ENCODE peak calls at places on chromosome 15, in five cellular contexts. L, J, P, H and T are unnamed samples.
A peak's percentile ranks its signal among the peaks of the same experiment; 100 is the strongest.

GRCh38 chr15:36130641-36131310 is 448.6 kb upstream of the CDIN1 start:
- DNase-seq in J (no peak), L (no peak), P (no peak), H (no peak), T (no peak)

GRCh38 chr15:56919708-56920637 is 1.5 kb downstream of the TCF12 start:
- DNase-seq in J (peak; percentile 25), L (peak; percentile 20), P (no peak), H (peak; percentile 81), T (no peak)

GRCh38 chr15:37071134-37071533 is 29.2 kb downstream of the MEIS2 start:
- DNase-seq in J (no peak), H (no peak), P (no peak), L (no peak), T (no peak)

GRCh38 chr15:58357529-58358476 is 74.0 kb upstream of the LIPC start:
- DNase-seq in P (no peak), J (peak; percentile 60), L (no peak), H (no peak), T (peak; percentile 76)

GRCh38 chr15:58839485-58839884 is 68.4 kb downstream of the MINDY2 start:
- DNase-seq in L (no peak), J (no peak), P (no peak), H (no peak), T (no peak)

GRCh38 chr15:80855206-80855605 is 76.0 kb downstream of the CEMIP start:
- DNase-seq in P (no peak), H (no peak), L (no peak), J (no peak), T (no peak)

GRCh38 chr15:48784756-48785155 is 26.1 kb downstream of the CEP152 start:
- DNase-seq in J (no peak), P (no peak), L (no peak), H (no peak), T (no peak)

GRCh38 chr15:70356919-70357318 is 259.2 kb upstream of the TLE3 start:
- DNase-seq in J (no peak), P (no peak), H (peak; percentile 8), L (no peak), T (no peak)

GRCh38 chr15:92226020-92226612 is 167.6 kb upstream of the ST8SIA2 start:
- DNase-seq in H (no peak), P (peak; percentile 25), J (no peak), L (peak; percentile 26), T (no peak)

GRCh38 chr15:81105521-81105920 is 28.5 kb upstream of the CFAP161 start:
- DNase-seq in L (no peak), H (no peak), J (no peak), P (no peak), T (no peak)

GRCh38 chr15:89104172-89104564 is 15.9 kb downstream of the ABHD2 start:
- DNase-seq in L (no peak), J (no peak), P (no peak), H (no peak), T (no peak)

GRCh38 chr15:38617831-38618230 is 53.2 kb upstream of the RASGRP1 start:
- DNase-seq in J (no peak), L (no peak), H (no peak), P (no peak), T (no peak)

GRCh38 chr15:25670025-25670554 is 193.0 kb downstream of the ATP10A start:
- DNase-seq in L (peak; percentile 51), J (no peak), P (peak; percentile 64), H (peak; percentile 86), T (no peak)

GRCh38 chr15:85702321-85703230 is 92.1 kb downstream of the KLHL25 start:
- DNase-seq in P (no peak), H (no peak), L (no peak), J (peak; percentile 25), T (no peak)

GRCh38 chr15:79970921-79971434 is at the start of gene BCL2A1:
- DNase-seq in P (no peak), J (peak; percentile 80), H (no peak), L (no peak), T (peak; percentile 83)

GRCh38 chr15:35043380-35044095 is 41.6 kb downstream of the NANOGP8 start:
- DNase-seq in H (no peak), P (no peak), J (no peak), L (no peak), T (no peak)

GRCh38 chr15:85692873-85693272 is 101.9 kb downstream of the KLHL25 start:
- DNase-seq in J (no peak), L (no peak), P (no peak), H (no peak), T (no peak)

GRCh38 chr15:42045211-42045615 is 24.4 kb upstream of the PLA2G4E start:
- DNase-seq in J (no peak), P (no peak), H (no peak), L (no peak), T (no peak)

GRCh38 chr15:66234798-66235197 is 18.8 kb downstream of the MEGF11 start:
- DNase-seq in L (no peak), P (no peak), J (no peak), H (no peak), T (no peak)

GRCh38 chr15:73564255-73564654 is 68.9 kb downstream of the NPTN start:
- DNase-seq in L (no peak), H (no peak), J (no peak), P (no peak), T (no peak)

GRCh38 chr15:90083419-90083818 is 18.8 kb downstream of the IDH2 start:
- DNase-seq in L (no peak), P (no peak), H (no peak), J (no peak), T (no peak)

GRCh38 chr15:37806808-37807207 is 127.6 kb upstream of the TMCO5A start:
- DNase-seq in H (no peak), J (no peak), L (no peak), P (no peak), T (no peak)

GRCh38 chr15:76199106-76200082 is 111.9 kb downstream of the ETFA start:
- DNase-seq in P (no peak), H (no peak), J (no peak), L (no peak), T (no peak)

GRCh38 chr15:40105517-40106202 is 3.0 kb downstream of the BMF start:
- DNase-seq in H (no peak), J (no peak), P (no peak), L (no peak), T (no peak)

GRCh38 chr15:97955040-97955439 is 5.5 kb upstream of the ARRDC4 start:
- DNase-seq in P (no peak), J (no peak), H (no peak), L (peak; percentile 7), T (no peak)

GRCh38 chr15:63931556-63931955 is 97.8 kb upstream of the HERC1 start:
- DNase-seq in L (no peak), P (no peak), J (no peak), H (no peak), T (no peak)

GRCh38 chr15:101322016-101322695 is 27.1 kb upstream of the SNRPA1 start:
- DNase-seq in H (no peak), J (no peak), P (no peak), L (no peak), T (no peak)

GRCh38 chr15:96276438-96277210 is 53.9 kb upstream of the NR2F2 start:
- DNase-seq in L (no peak), J (no peak), H (no peak), P (no peak), T (no peak)

GRCh38 chr15:41866263-41866703 is 27.6 kb downstream of the SPTBN5 start:
- DNase-seq in P (no peak), H (peak; percentile 41), J (no peak), L (no peak), T (no peak)

GRCh38 chr15:83210619-83211018 is 3.0 kb upstream of the HDGFL3 start:
- DNase-seq in P (no peak), H (no peak), J (no peak), L (no peak), T (no peak)

GRCh38 chr15:57741089-57741488 is 34.6 kb downstream of the POLR2M start:
- DNase-seq in L (no peak), J (no peak), P (no peak), H (no peak), T (no peak)